ENCODE peak calls at places on chromosomes 12 and 14, in ten cellular contexts. P is left ventricle myocardium inferior; G is stimulated activated effector memory CD8-positive, alpha-beta T cell treated with anti-CD3 and anti-CD28 coated beads, Interleukin-12 subunit alpha, Interleukin-12 subunit beta, amount 100 ng/mL, for 72 hours; S is gastrocnemius medialis; M is A549; W is right atrium auricular region; F is ELF-1; L is stimulated activated CD8-positive, alpha-beta memory T cell treated with anti-CD3 and anti-CD28 coated beads, Interleukin-2, amount 100 ng/mL, for 48 hours; T is stimulated activated CD4-positive, alpha-beta T cell treated with anti-CD3 and anti-CD28 coated beads, Interleukin-12 subunit alpha, Interleukin-12 subunit beta, amount 100 ng/mL, for 4 hours; O is GM12865. X is an unnamed sample.
A peak's percentile ranks its signal among the peaks of the same experiment; 100 is the strongest.

GRCh38 chr14:104768437-104769323 is 15.7 kb downstream of the SIVA1 start:
- DNase-seq in P (peak; percentile 89), G (peak; percentile 98), S (peak; percentile 71), M (peak; percentile 74), W (peak; percentile 93), F (peak; percentile 94), L (peak; percentile 94), T (peak; percentile 93), O (peak; percentile 87), X (peak; percentile 14)

GRCh38 chr12:79597910-79598309 is 92.9 kb downstream of the PAWR start:
- DNase-seq in P (no peak), G (no peak), S (no peak), M (no peak), W (no peak), F (no peak), L (no peak), T (no peak), O (no peak), X (no peak)

GRCh38 chr14:100979780-100980179 is 76.3 kb upstream of the RTL1 start:
- DNase-seq in P (no peak), G (no peak), S (no peak), M (no peak), W (no peak), F (no peak), L (no peak), T (no peak), O (no peak), X (peak; percentile 60)

GRCh38 chr12:32033411-32033810 is 73.2 kb upstream of the BICD1 start:
- DNase-seq in P (no peak), G (no peak), S (no peak), M (no peak), W (no peak), F (no peak), L (no peak), T (no peak), O (no peak), X (no peak)

GRCh38 chr14:74140374-74140850 is 55.7 kb downstream of the LIN52 start:
- DNase-seq in P (peak; percentile 78), G (no peak), S (peak; percentile 78), M (no peak), W (peak; percentile 74), F (peak; percentile 6), L (no peak), T (no peak), O (peak; percentile 15), X (no peak)

GRCh38 chr12:55049676-55050075 is 29.9 kb downstream of the NEUROD4 start:
- DNase-seq in P (no peak), G (no peak), S (no peak), M (no peak), W (no peak), F (no peak), L (no peak), T (no peak), O (no peak), X (no peak)

GRCh38 chr12:108367436-108367835 is 28.3 kb upstream of the CMKLR1 start:
- DNase-seq in P (no peak), G (no peak), S (no peak), M (no peak), W (peak; percentile 72), F (no peak), L (no peak), T (no peak), O (no peak), X (no peak)

GRCh38 chr12:9064815-9065606 is 50.7 kb downstream of the A2M start:
- DNase-seq in P (peak; percentile 79), G (no peak), S (peak; percentile 50), M (peak; percentile 60), W (peak; percentile 73), F (peak; percentile 80), L (peak; percentile 1), T (peak; percentile 16), O (no peak), X (no peak)

GRCh38 chr14:101834387-101835165 is 73.1 kb downstream of the PPP2R5C start:
- DNase-seq in P (no peak), G (no peak), S (no peak), M (no peak), W (no peak), F (no peak), L (no peak), T (no peak), O (no peak), X (no peak)

GRCh38 chr12:108826807-108827721 is 30.3 kb downstream of the SSH1 start:
- DNase-seq in P (peak; percentile 22), G (no peak), S (no peak), M (no peak), W (no peak), F (peak; percentile 28), L (no peak), T (no peak), O (no peak), X (no peak)